ENCODE peak calls at places on chromosomes 1 and 21, in five cellular contexts. Y is PC-3, H is hepatocyte, R is neural progenitor cell, T is HCT116. W is an unnamed sample.

GRCh38 chr1:208252126-208252853 is 8.1 kb upstream of the PLXNA2 start:
- DNase-seq in R (peak), Y (peak), T (no peak), H (peak), W (no peak)

GRCh38 chr1:29134695-29135028 is 11.0 kb upstream of the TMEM200B start:
- DNase-seq in H (no peak), R (no peak), Y (no peak), T (no peak), W (no peak)

GRCh38 chr1:210446479-210446878 is 117.8 kb downstream of the HHAT start:
- DNase-seq in R (peak), T (no peak), Y (peak), H (peak), W (no peak)

GRCh38 chr1:31784356-31785019 is 20.3 kb upstream of the ADGRB2 start:
- DNase-seq in H (no peak), R (no peak), Y (no peak), T (no peak), W (no peak)

GRCh38 chr1:227885135-227885647 is 62.5 kb downstream of the WNT9A start:
- DNase-seq in T (no peak), H (peak), Y (no peak), R (no peak), W (no peak)

GRCh38 chr1:69139007-69139406 is 428.7 kb upstream of the LRRC7 start:
- DNase-seq in T (no peak), Y (no peak), R (no peak), H (no peak), W (no peak)

GRCh38 chr1:62728963-62729362 is 40.8 kb upstream of the DOCK7 start:
- DNase-seq in Y (no peak), R (peak), H (no peak), T (no peak), W (no peak)

GRCh38 chr1:53902235-53902920 is 8.4 kb downstream of the DIO1 start:
- DNase-seq in H (no peak), Y (no peak), T (no peak), R (no peak), W (no peak)

GRCh38 chr1:203311368-203312301 is 6.3 kb downstream of the BTG2 start:
- DNase-seq in T (no peak), R (no peak), Y (no peak), H (no peak), W (no peak)

GRCh38 chr21:29870814-29871213 is 69.0 kb downstream of the GRIK1 start:
- DNase-seq in T (no peak), R (no peak), Y (no peak), H (no peak), W (no peak)

GRCh38 chr1:240092301-240093119 is 827 bp downstream of the FMN2 start:
- DNase-seq in R (peak), Y (peak), T (no peak), H (peak), W (no peak)

GRCh38 chr1:170959385-170959784 is 24.1 kb downstream of the MROH9 start:
- DNase-seq in T (no peak), R (no peak), H (no peak), Y (peak), W (no peak)

GRCh38 chr1:19376428-19377372 is 64.6 kb downstream of the SLC66A1 start:
- DNase-seq in Y (no peak), T (no peak), H (no peak), R (no peak), W (no peak)

GRCh38 chr1:14674030-14674429 is 75.5 kb downstream of the KAZN start:
- DNase-seq in T (no peak), R (no peak), H (no peak), Y (no peak), W (peak)
- H3K27ac ChIP-seq in T (no peak), R (no peak), H (no peak), Y (no peak), W (no peak)

GRCh38 chr1:56404066-56404465 is 175.3 kb downstream of the PLPP3 start:
- DNase-seq in R (no peak), Y (no peak), H (no peak), T (no peak), W (no peak)

GRCh38 chr1:56403321-56403720 is 176.0 kb downstream of the PLPP3 start:
- DNase-seq in H (no peak), T (no peak), R (no peak), Y (peak), W (no peak)

GRCh38 chr1:56406821-56407220 is 172.5 kb downstream of the PLPP3 start:
- DNase-seq in Y (no peak), T (no peak), R (no peak), H (no peak), W (no peak)

GRCh38 chr1:56401191-56401590 is 178.2 kb downstream of the PLPP3 start:
- DNase-seq in T (no peak), R (no peak), H (no peak), Y (no peak), W (no peak)

DNA sequence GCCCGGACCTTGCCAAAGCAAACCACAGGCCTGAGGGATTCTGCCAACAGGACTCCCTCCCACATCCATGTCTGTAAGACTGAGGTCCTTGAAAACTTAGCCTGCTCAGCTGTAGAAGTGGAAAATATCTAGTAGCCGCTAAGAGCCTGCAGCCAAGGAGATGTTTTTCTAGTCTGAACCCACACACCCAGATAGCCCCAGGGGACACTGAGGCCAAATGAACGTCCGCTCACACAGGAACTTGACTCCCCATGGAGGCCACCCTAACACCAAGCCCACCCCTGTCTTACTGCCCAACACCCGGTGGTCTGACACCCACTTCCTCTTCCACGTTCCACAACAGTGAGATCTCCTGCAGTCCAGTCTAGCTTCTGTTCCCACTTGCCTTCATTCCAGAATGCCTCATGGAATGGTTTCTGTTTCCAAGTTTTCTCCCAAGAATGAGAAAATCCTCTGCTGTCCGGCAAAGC is 174.8 kb downstream of the PLPP3 start:
- DNase-seq in R (no peak), T (no peak), H (no peak), Y (no peak), W (no peak)
- TF ChIP-seq EZH2phosphoT487 in R (no peak), T (no peak), H (no peak), Y (no peak), W (no peak)

DNA sequence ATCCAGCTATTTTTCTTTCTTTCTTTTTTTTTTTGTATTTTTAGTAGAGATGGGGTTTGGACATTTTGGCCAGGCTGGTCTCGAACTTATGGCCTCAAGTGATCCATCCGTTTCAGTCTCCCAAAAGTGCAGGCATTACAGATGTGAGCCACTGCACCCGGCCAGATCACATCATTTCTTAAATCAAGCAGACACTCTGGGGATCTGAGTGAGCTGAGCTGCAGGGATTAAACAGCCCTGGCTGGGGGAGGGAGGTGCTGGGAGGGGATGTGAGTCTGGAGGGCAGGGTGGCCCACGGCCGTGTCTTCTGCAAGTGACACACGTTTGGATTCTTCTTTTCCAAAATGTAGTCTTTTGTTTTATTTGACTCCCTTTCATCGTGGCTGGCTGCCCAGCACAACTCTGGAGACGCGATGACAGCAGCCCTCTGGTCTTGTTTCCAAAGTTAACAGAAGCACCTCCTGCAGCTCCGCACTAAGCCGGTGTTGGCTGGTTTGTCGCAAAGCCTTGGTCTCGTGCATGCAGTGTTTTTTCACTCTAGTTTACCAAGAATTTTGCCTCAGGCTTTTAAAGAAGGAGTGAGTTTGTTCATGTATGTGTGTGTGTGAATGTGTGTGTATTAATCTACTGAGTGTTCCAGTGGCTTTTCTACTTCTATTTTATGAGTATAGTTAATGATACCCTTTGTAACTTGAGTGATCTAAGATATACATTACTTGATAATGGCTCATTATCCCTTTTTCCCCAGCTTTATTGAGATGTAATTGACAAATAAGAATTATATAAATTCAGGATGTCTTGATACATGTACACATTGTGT is 2.8 kb upstream of the KRTAP10-5 start:
- DNase-seq in R (peak), T (no peak), H (peak), Y (peak), W (no peak)
- H3K4me3 ChIP-seq in R (no peak), T (no peak), H (no peak), Y (no peak), W (no peak)

GRCh38 chr1:212531267-212531666 is 77.3 kb upstream of the ATF3 start:
- DNase-seq in R (no peak), T (no peak), H (no peak), Y (no peak), W (no peak)

GRCh38 chr1:212528501-212528900 is 80.1 kb upstream of the ATF3 start:
- DNase-seq in R (no peak), T (no peak), Y (no peak), H (no peak), W (no peak)

GRCh38 chr1:212525479-212526110 is 83.0 kb upstream of the ATF3 start:
- DNase-seq in T (no peak), R (no peak), Y (peak), H (no peak), W (no peak)

GRCh38 chr1:212529211-212529731 is 79.3 kb upstream of the ATF3 start:
- DNase-seq in Y (peak), T (no peak), H (no peak), R (no peak), W (no peak)

DNA sequence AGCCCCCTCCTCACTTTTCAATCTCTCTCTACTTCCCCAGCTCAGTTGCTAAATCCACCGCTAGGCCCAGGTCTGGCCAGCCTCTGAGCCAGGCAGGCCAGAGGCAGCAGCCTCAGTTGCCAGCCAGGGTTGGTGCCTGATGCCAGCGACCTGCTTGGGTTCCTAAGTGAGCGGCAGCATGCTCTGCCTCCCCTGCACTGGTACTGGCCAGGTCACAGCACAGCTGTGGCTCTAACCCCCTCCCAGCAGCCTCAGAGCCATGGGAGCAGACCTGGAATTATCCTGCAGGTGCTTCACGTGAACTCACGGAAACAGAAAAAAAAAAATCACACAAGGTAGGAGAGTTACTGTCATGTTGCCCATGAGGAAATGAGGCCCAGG is 82.5 kb upstream of the ATF3 start:
- DNase-seq in R (no peak), T (no peak), Y (no peak), H (no peak), W (no peak)
- H3K27ac ChIP-seq in R (no peak), T (no peak), Y (no peak), H (no peak), W (no peak)

GRCh38 chr1:63987014-63987630 is 213.3 kb downstream of the ROR1 start:
- DNase-seq in T (no peak), Y (peak), R (no peak), H (no peak), W (no peak)
- TF ChIP-seq EZH2phosphoT487 in T (no peak), Y (no peak), R (no peak), H (no peak), W (no peak)

W was measured in MM.1S.